ENCODE peak calls at places on chromosomes 13 and 19, in five cellular contexts. W is right cardiac atrium, N is RPMI7951, J is A172, R is AG20443. I is an unnamed sample.

GRCh38 chr19:42114412-42114811 is 17.8 kb downstream of the POU2F2 start:
- DNase-seq in J (peak; percentile 31), N (peak; percentile 66), R (no peak), W (no peak), I (no peak)

GRCh38 chr19:46661735-46662592 is 982 bp upstream of the DACT3 start:
- DNase-seq in N (peak; percentile 88), R (peak; percentile 90), W (peak; percentile 92), J (peak; percentile 77), I (peak; percentile 80)

GRCh38 chr13:22121340-22121739 is 450.5 kb downstream of the FGF9 start:
- DNase-seq in R (no peak), J (no peak), W (no peak), N (no peak), I (no peak)

GRCh38 chr13:101489635-101490034 is 37.2 kb downstream of the ITGBL1 start:
- DNase-seq in W (no peak), N (peak; percentile 73), J (peak; percentile 69), R (no peak), I (peak; percentile 76)

GRCh38 chr13:25987987-25988386 is 63.8 kb downstream of the SHISA2 start:
- DNase-seq in N (no peak), W (no peak), R (no peak), J (no peak), I (no peak)

GRCh38 chr19:12482505-12482886 is 2.1 kb downstream of the ZNF709 start:
- DNase-seq in W (no peak), N (no peak), J (no peak), R (no peak), I (no peak)

GRCh38 chr19:3753631-3754410 is 7.7 kb downstream of the APBA3 start:
- DNase-seq in N (no peak), J (no peak), R (no peak), W (peak; percentile 60), I (no peak)

GRCh38 chr19:4647676-4648644 is 8.6 kb downstream of the TNFAIP8L1 start:
- DNase-seq in R (no peak), J (no peak), W (peak; percentile 88), N (no peak), I (no peak)

GRCh38 chr19:17331254-17331558 is 3.4 kb downstream of the ANO8 start:
- DNase-seq in J (no peak), N (no peak), W (no peak), R (no peak), I (no peak)

GRCh38 chr19:4732680-4733114 is 9.1 kb upstream of the DPP9 start:
- DNase-seq in J (peak; percentile 69), W (peak; percentile 69), R (peak; percentile 82), N (peak; percentile 67), I (peak; percentile 87)

GRCh38 chr13:111241862-111242261 is 78.6 kb upstream of the TEX29 start:
- DNase-seq in N (no peak), W (no peak), J (no peak), R (no peak), I (no peak)

GRCh38 chr19:49953376-49953775 is 7.6 kb downstream of the SIGLEC11 start:
- DNase-seq in R (no peak), W (no peak), N (no peak), J (no peak), I (no peak)

GRCh38 chr13:38960175-38960574 is 30.5 kb downstream of the STOML3 start:
- DNase-seq in N (no peak), J (no peak), W (no peak), R (no peak), I (no peak)

GRCh38 chr13:53250977-53251376 is 222.4 kb downstream of the OLFM4 start:
- DNase-seq in J (no peak), W (no peak), R (no peak), N (no peak), I (no peak)

GRCh38 chr19:38290631-38291147 is 13.4 kb upstream of the C19orf33 start:
- DNase-seq in J (peak; percentile 84), R (peak; percentile 95), N (peak; percentile 96), W (no peak), I (peak; percentile 97)

GRCh38 chr19:5749505-5749904 is 29.1 kb downstream of the CATSPERD start:
- DNase-seq in W (no peak), R (no peak), N (no peak), J (no peak), I (no peak)

GRCh38 chr19:19261350-19262189 is 11.5 kb downstream of the TM6SF2 start:
- DNase-seq in J (no peak), N (no peak), W (no peak), R (no peak), I (no peak)

GRCh38 chr13:109500146-109500773 is 286.1 kb downstream of the IRS2 start:
- DNase-seq in J (peak; percentile 10), N (no peak), W (no peak), R (peak; percentile 25), I (no peak)